ENCODE peak calls at places on chromosomes 2 and 18, in four cellular contexts. One of them, this sample, is unnamed.

GRCh38 chr2:36338827-36339145 is 16.8 kb upstream of the CRIM1 start:
- DNase-seq in breast epithelium: no peak
- DNase-seq in SK-N-SH: no peak
- DNase-seq in HCT116: no peak
- DNase-seq in this sample: no peak

GRCh38 chr2:88307817-88308216 is 137.7 kb downstream of the THNSL2 start:
- DNase-seq in SK-N-SH: peak
- DNase-seq in breast epithelium: no peak
- DNase-seq in HCT116: peak
- DNase-seq in this sample: no peak

GRCh38 chr2:64404002-64404731 is 49.8 kb upstream of the LGALSL start:
- DNase-seq in SK-N-SH: no peak
- DNase-seq in HCT116: no peak
- DNase-seq in breast epithelium: peak
- DNase-seq in this sample: no peak

GRCh38 chr2:67625178-67625577 is 228.0 kb downstream of the ETAA1 start:
- DNase-seq in SK-N-SH: no peak
- DNase-seq in HCT116: no peak
- DNase-seq in breast epithelium: no peak
- DNase-seq in this sample: no peak

GRCh38 chr2:12428786-12429185 is 287.9 kb upstream of the TRIB2 start:
- DNase-seq in breast epithelium: no peak
- DNase-seq in HCT116: no peak
- DNase-seq in SK-N-SH: no peak
- DNase-seq in this sample: no peak

GRCh38 chr2:75200140-75200985 is 1.0 kb upstream of the TACR1 start:
- DNase-seq in HCT116: no peak
- DNase-seq in SK-N-SH: peak
- DNase-seq in breast epithelium: peak
- DNase-seq in this sample: no peak

GRCh38 chr2:164314148-164314547 is 307.1 kb downstream of the GRB14 start:
- DNase-seq in SK-N-SH: no peak
- DNase-seq in HCT116: no peak
- DNase-seq in breast epithelium: no peak
- DNase-seq in this sample: no peak

GRCh38 chr2:240620149-240620731 is 5.0 kb upstream of the GPR35 start:
- DNase-seq in breast epithelium: peak
- DNase-seq in SK-N-SH: no peak
- DNase-seq in HCT116: no peak
- DNase-seq in this sample: no peak

GRCh38 chr18:66764225-66764624 is 160.3 kb upstream of the CDH19 start:
- DNase-seq in breast epithelium: no peak
- DNase-seq in HCT116: no peak
- DNase-seq in SK-N-SH: no peak
- DNase-seq in this sample: no peak

GRCh38 chr18:47953471-47953931 is 23.0 kb upstream of the SMAD2 start:
- DNase-seq in SK-N-SH: no peak
- DNase-seq in breast epithelium: no peak
- DNase-seq in HCT116: no peak
- DNase-seq in this sample: no peak

GRCh38 chr2:174914894-174915760 is 90.1 kb downstream of the CHN1 start:
- DNase-seq in SK-N-SH: peak
- DNase-seq in breast epithelium: no peak
- DNase-seq in HCT116: no peak
- DNase-seq in this sample: no peak

GRCh38 chr18:35077937-35078336 is 36.7 kb downstream of the MAPRE2 start:
- DNase-seq in HCT116: no peak
- DNase-seq in SK-N-SH: no peak
- DNase-seq in breast epithelium: no peak
- DNase-seq in this sample: no peak

GRCh38 chr2:233184669-233185068 is 66.8 kb upstream of the ATG16L1 start:
- DNase-seq in SK-N-SH: no peak
- DNase-seq in HCT116: no peak
- DNase-seq in breast epithelium: no peak
- DNase-seq in this sample: no peak

GRCh38 chr2:29322011-29322410 is 206.8 kb downstream of the CLIP4 start:
- DNase-seq in SK-N-SH: no peak
- DNase-seq in breast epithelium: no peak
- DNase-seq in HCT116: no peak
- DNase-seq in this sample: no peak

GRCh38 chr2:17791121-17791902 is 24.9 kb upstream of the MSGN1 start:
- DNase-seq in breast epithelium: no peak
- DNase-seq in HCT116: no peak
- DNase-seq in SK-N-SH: no peak
- DNase-seq in this sample: no peak

GRCh38 chr2:160068906-160069305 is 6.5 kb upstream of the PLA2R1 start:
- DNase-seq in breast epithelium: no peak
- DNase-seq in SK-N-SH: no peak
- DNase-seq in HCT116: no peak
- DNase-seq in this sample: no peak

GRCh38 chr18:35776481-35776880 is 194.9 kb downstream of the GALNT1 start:
- DNase-seq in breast epithelium: no peak
- DNase-seq in HCT116: no peak
- DNase-seq in SK-N-SH: no peak
- DNase-seq in this sample: no peak

GRCh38 chr2:158391876-158392275 is 64.7 kb downstream of the CCDC148 start:
- DNase-seq in SK-N-SH: no peak
- DNase-seq in breast epithelium: no peak
- DNase-seq in HCT116: peak
- DNase-seq in this sample: no peak

DNA sequence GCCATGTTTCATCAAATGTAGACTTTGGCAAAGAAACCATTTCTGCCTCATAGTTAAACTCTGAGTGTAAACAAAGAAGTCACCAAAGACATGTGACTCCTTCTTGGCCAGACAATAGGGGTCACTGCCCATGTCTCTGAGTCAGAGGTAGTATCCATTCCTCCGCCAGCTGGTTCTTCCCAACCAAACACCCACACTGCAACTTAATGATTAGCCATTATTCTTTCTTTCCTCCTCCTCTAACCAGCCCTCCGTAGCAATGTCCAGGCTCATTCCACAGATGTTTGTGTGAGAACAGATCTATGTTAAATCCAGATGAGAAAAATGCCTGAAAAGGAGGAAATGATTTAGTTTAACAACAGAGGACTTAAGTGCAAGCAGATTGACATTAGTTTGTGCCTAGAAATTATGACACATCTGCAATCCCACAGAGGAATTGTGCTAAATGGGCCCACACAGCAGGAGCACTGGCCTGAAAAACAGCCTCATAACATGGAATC is 127.9 kb upstream of the SH3BP4 start:
- DNase-seq in HCT116: no peak
- DNase-seq in SK-N-SH: no peak
- DNase-seq in breast epithelium: no peak
- DNase-seq in this sample: no peak
- TF ChIP-seq POLR2AphosphoS5 in HCT116: no peak
- TF ChIP-seq POLR2AphosphoS5 in SK-N-SH: peak
- TF ChIP-seq POLR2AphosphoS5 in breast epithelium: no peak
- TF ChIP-seq POLR2AphosphoS5 in this sample: no peak

GRCh38 chr2:68971591-68972231 is 2.7 kb upstream of the GKN1 start:
- DNase-seq in breast epithelium: no peak
- DNase-seq in HCT116: no peak
- DNase-seq in SK-N-SH: no peak
- DNase-seq in this sample: no peak
- TF ChIP-seq POLR2AphosphoS5 in breast epithelium: no peak
- TF ChIP-seq POLR2AphosphoS5 in HCT116: no peak
- TF ChIP-seq POLR2AphosphoS5 in SK-N-SH: peak
- TF ChIP-seq POLR2AphosphoS5 in this sample: no peak

GRCh38 chr2:127094509-127095366 is 12.2 kb downstream of the BIN1 start:
- DNase-seq in SK-N-SH: peak
- DNase-seq in breast epithelium: no peak
- DNase-seq in HCT116: no peak
- DNase-seq in this sample: no peak
- TF ChIP-seq POLR2AphosphoS5 in SK-N-SH: no peak
- TF ChIP-seq POLR2AphosphoS5 in breast epithelium: no peak
- TF ChIP-seq POLR2AphosphoS5 in HCT116: no peak
- TF ChIP-seq POLR2AphosphoS5 in this sample: no peak

GRCh38 chr2:20425371-20425881 is 21.4 kb upstream of the RHOB start:
- DNase-seq in HCT116: no peak
- DNase-seq in breast epithelium: no peak
- DNase-seq in SK-N-SH: peak
- DNase-seq in this sample: no peak
- TF ChIP-seq POLR2AphosphoS5 in HCT116: no peak
- TF ChIP-seq POLR2AphosphoS5 in breast epithelium: no peak
- TF ChIP-seq POLR2AphosphoS5 in SK-N-SH: no peak
- TF ChIP-seq POLR2AphosphoS5 in this sample: no peak

GRCh38 chr18:45780568-45780967 is 44.9 kb upstream of the SIGLEC15 start:
- DNase-seq in SK-N-SH: no peak
- DNase-seq in HCT116: no peak
- DNase-seq in breast epithelium: no peak
- DNase-seq in this sample: no peak

GRCh38 chr18:45775241-45775676 is 50.2 kb upstream of the SIGLEC15 start:
- DNase-seq in HCT116: peak
- DNase-seq in breast epithelium: peak
- DNase-seq in SK-N-SH: peak
- DNase-seq in this sample: peak

GRCh38 chr18:45775726-45776125 is 49.7 kb upstream of the SIGLEC15 start:
- DNase-seq in SK-N-SH: peak
- DNase-seq in breast epithelium: no peak
- DNase-seq in HCT116: no peak
- DNase-seq in this sample: no peak

GRCh38 chr18:45774065-45774521 is 50.1 kb downstream of the SLC14A1 start:
- DNase-seq in SK-N-SH: no peak
- DNase-seq in HCT116: no peak
- DNase-seq in breast epithelium: no peak
- DNase-seq in this sample: no peak

DNA sequence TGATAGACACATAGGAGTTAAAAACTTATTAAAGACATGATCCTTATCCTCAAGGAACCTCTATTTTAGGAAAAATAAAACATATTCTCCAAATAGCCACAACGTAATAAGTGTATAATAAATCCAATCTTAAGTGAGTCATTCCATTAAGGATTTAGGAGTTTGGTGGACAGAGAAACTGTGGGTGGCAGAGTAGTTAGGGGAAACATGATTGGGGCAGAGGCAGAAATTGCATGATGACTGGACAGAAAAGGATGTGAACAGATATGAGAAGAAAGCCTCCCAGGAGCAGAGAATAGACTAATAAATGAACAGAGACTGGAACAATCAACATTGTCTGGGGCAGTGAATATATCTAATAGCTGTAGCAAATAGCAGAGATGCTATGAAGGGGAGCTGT is 48.1 kb upstream of the SIGLEC15 start:
- DNase-seq in SK-N-SH: no peak
- DNase-seq in breast epithelium: no peak
- DNase-seq in HCT116: no peak
- DNase-seq in this sample: no peak
- TF ChIP-seq POLR2AphosphoS5 in SK-N-SH: no peak
- TF ChIP-seq POLR2AphosphoS5 in breast epithelium: no peak
- TF ChIP-seq POLR2AphosphoS5 in HCT116: no peak
- TF ChIP-seq POLR2AphosphoS5 in this sample: no peak

GRCh38 chr2:148614332-148615049 is 30.1 kb upstream of the EPC2 start:
- DNase-seq in HCT116: peak
- DNase-seq in SK-N-SH: no peak
- DNase-seq in breast epithelium: no peak
- DNase-seq in this sample: peak
- TF ChIP-seq POLR2AphosphoS5 in HCT116: no peak
- TF ChIP-seq POLR2AphosphoS5 in SK-N-SH: no peak
- TF ChIP-seq POLR2AphosphoS5 in breast epithelium: no peak
- TF ChIP-seq POLR2AphosphoS5 in this sample: peak

GRCh38 chr2:46428911-46429436 is 50.4 kb upstream of the TMEM247 start:
- DNase-seq in HCT116: no peak
- DNase-seq in breast epithelium: no peak
- DNase-seq in SK-N-SH: no peak
- DNase-seq in this sample: no peak
- TF ChIP-seq POLR2AphosphoS5 in HCT116: no peak
- TF ChIP-seq POLR2AphosphoS5 in breast epithelium: no peak
- TF ChIP-seq POLR2AphosphoS5 in SK-N-SH: no peak
- TF ChIP-seq POLR2AphosphoS5 in this sample: no peak